ENCODE peak calls at places on chromosomes 7 and 10, in five cellular contexts. O is hepatocyte, E is HCT116, H is neural progenitor cell, N is GM23248. I is an unnamed sample.
A peak's percentile ranks its signal among the peaks of the same experiment; 100 is the strongest.

GRCh38 chr10:525565-526315 is 163.7 kb downstream of the DIP2C start:
- DNase-seq in O (no peak), N (peak; percentile 63), H (no peak), E (no peak), I (peak; percentile 3)

GRCh38 chr10:43899224-43899959 is 250.7 kb upstream of the ZNF32 start:
- DNase-seq in H (no peak), O (no peak), N (peak; percentile 40), E (no peak), I (no peak)

GRCh38 chr7:42189535-42189934 is 47.5 kb downstream of the GLI3 start:
- DNase-seq in N (peak; percentile 61), O (no peak), E (no peak), H (no peak), I (peak; percentile 26)

GRCh38 chr10:120632936-120633335 is 175.9 kb downstream of the PLPP4 start:
- DNase-seq in N (no peak), H (no peak), O (no peak), E (no peak), I (no peak)

GRCh38 chr10:119448579-119449209 is 93.8 kb downstream of the RGS10 start:
- DNase-seq in E (no peak), H (no peak), O (no peak), N (no peak), I (no peak)

GRCh38 chr7:102205915-102206314 is 80.8 kb upstream of the SH2B2 start:
- DNase-seq in E (no peak), N (no peak), O (no peak), H (no peak), I (no peak)

GRCh38 chr10:14812271-14812670 is 25.6 kb downstream of the CDNF start:
- DNase-seq in N (no peak), H (peak; percentile 2), O (no peak), E (no peak), I (no peak)

GRCh38 chr10:64732372-64732715 is 1211.1 kb downstream of the REEP3 start:
- DNase-seq in N (no peak), O (no peak), E (no peak), H (no peak), I (no peak)

GRCh38 chr7:72538856-72539255 is 126.7 kb upstream of the CALN1 start:
- DNase-seq in H (no peak), E (peak; percentile 10), N (no peak), O (no peak), I (no peak)

GRCh38 chr7:7114575-7115291 is 67.6 kb upstream of the C1GALT1 start:
- DNase-seq in O (peak; percentile 30), N (no peak), E (no peak), H (no peak), I (peak; percentile 73)

GRCh38 chr10:52621635-52622079 is 150.9 kb downstream of the MBL2 start:
- DNase-seq in H (no peak), N (peak; percentile 71), O (no peak), E (no peak), I (no peak)

GRCh38 chr10:30455816-30456215 is 21.8 kb downstream of the MAP3K8 start:
- DNase-seq in N (no peak), H (no peak), E (no peak), O (no peak), I (no peak)

GRCh38 chr7:47147213-47147631 is 434.7 kb downstream of the TNS3 start:
- DNase-seq in H (no peak), O (peak; percentile 12), E (no peak), N (no peak), I (no peak)

GRCh38 chr10:84368828-84369227 is 40.4 kb downstream of the CCSER2 start:
- DNase-seq in E (no peak), H (no peak), N (no peak), O (no peak), I (no peak)

GRCh38 chr10:24229909-24230308 is 21.0 kb downstream of the KIAA1217 start:
- DNase-seq in O (no peak), N (no peak), H (no peak), E (no peak), I (no peak)

GRCh38 chr10:13518076-13518692 is 10.6 kb downstream of the BEND7 start:
- DNase-seq in N (no peak), E (no peak), H (peak; percentile 62), O (peak; percentile 56), I (no peak)

GRCh38 chr10:19498348-19499290 is 317.6 kb upstream of the PLXDC2 start:
- DNase-seq in N (peak; percentile 65), H (no peak), E (no peak), O (no peak), I (peak; percentile 16)

GRCh38 chr7:34060548-34060947 is 155.2 kb downstream of the BMPER start:
- DNase-seq in N (peak; percentile 88), O (no peak), E (no peak), H (no peak), I (no peak)

GRCh38 chr10:98407017-98407743 is 7.8 kb downstream of the PYROXD2 start:
- DNase-seq in E (no peak), N (no peak), O (no peak), H (no peak), I (no peak)

GRCh38 chr10:96863922-96864543 is 31.9 kb downstream of the LCOR start:
- DNase-seq in H (no peak), E (peak; percentile 65), O (peak; percentile 58), N (peak; percentile 73), I (peak; percentile 84)

GRCh38 chr7:148395292-148395691 is 195.3 kb upstream of the C7orf33 start:
- DNase-seq in O (no peak), H (no peak), N (no peak), E (no peak), I (no peak)

GRCh38 chr10:60384708-60385398 is 4.8 kb downstream of the ANK3 start:
- DNase-seq in E (peak; percentile 63), N (peak; percentile 96), H (no peak), O (no peak), I (peak; percentile 100)

DNA sequence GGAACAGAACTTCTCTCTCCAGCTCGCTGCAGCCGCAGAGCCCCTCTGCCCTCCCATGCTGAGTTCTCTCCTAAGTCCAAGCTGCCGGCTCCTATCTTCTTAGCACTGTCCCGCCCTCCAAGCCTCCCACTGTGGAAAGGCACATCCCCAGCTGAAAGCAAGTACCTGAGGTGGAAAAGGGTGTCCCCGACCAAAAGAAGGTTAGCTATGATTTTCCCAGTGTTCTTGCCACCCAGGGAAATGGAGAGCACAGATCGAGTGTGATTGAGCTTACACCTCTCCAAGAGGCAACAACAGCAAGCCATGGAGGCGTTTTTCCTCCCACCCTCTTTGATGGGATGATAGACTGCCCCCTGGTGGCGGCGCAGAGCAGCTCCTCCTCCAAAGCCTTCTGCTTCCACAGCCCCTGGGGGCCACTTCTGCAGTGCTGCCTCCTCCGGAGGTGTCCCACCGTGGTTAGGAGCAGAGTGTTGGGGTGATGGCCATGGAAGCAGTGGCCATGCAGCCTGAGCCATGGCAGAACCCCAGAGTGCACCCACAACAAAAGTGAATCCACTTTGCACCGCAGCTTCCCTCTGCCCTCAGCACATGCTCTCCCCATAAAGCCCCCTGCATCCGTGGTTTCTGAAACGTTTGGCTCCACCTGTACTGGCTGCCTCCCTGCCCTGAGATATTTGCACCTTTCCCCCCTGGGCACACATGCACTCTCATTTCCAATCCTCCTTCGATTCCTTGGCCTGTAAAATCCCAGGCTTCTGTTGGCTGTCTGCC is 143.1 kb upstream of the STK17A start:
- DNase-seq in N (peak; percentile 69), H (peak; percentile 82), E (peak; percentile 38), O (peak; percentile 77), I (peak; percentile 68)
- H2AFZ ChIP-seq in N (no peak overlapping the region), H (peak overlapping the region; percentile 76), E (no peak overlapping the region), O (no peak overlapping the region), I (peak overlapping the region; percentile 64)

GRCh38 chr10:21530168-21530567 is 3.9 kb upstream of the MLLT10 start:
- DNase-seq in E (no peak), H (no peak), O (no peak), N (no peak), I (no peak)

GRCh38 chr10:21529236-21529910 is 3.9 kb upstream of the SKIDA1 start:
- DNase-seq in E (no peak), O (no peak), N (no peak), H (no peak), I (no peak)

GRCh38 chr10:21527634-21528451 is 2.4 kb upstream of the SKIDA1 start:
- DNase-seq in O (no peak), N (peak; percentile 64), H (no peak), E (no peak), I (peak; percentile 31)

GRCh38 chr10:21526952-21527633 is 1.6 kb upstream of the SKIDA1 start:
- DNase-seq in N (peak; percentile 84), H (peak; percentile 80), O (peak; percentile 77), E (no peak), I (peak; percentile 55)

DNA sequence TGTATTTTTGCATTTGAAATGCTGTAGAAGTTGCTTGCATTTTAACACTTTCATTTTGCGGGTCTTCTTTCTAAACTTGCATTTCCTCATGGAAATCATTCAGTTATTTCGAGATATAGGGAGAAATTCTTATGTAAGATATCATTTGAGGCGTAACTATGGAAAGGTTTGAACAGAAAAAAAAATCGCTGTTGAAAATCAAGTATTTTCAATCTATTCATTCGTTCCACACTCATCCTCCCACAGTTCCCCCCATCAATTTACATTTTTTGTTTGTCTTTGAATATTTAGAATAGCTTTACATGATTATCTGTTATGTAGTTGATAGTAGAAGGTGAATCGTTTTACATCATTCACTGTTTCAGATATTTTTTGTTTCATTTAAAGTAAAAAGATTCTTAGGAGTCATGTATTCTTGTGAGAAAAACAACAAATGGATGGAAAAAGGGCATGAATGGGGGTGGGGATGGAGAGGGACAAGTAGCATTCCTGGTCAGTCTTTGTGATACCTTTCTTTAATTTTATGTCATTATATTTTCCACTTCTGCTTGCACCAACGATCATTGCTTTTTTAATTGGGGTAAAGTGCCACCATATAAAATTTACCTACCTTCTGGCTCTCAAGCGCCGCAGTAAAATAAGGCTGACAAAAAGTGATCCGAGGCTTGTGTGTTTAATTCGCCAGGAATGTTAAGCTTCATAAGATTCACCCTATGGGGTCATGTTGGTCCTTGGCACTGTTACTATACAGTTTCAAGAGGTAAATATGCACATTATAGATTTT is 3.2 kb upstream of the SKIDA1 start:
- DNase-seq in H (peak; percentile 76), N (no peak), E (no peak), O (no peak), I (no peak)
- H3K4me1 ChIP-seq in H (peaks cover 47% of the 10 kb centered on the region), N (peaks cover 23% of the 10 kb centered on the region), E (peaks cover 25% of the 10 kb centered on the region), O (peaks cover 8% of the 10 kb centered on the region), I (peaks cover 25% of the 10 kb centered on the region)

GRCh38 chr7:450741-451140 is 68.9 kb downstream of the PDGFA start:
- DNase-seq in N (no peak), H (no peak), E (no peak), O (no peak), I (no peak)
- TF ChIP-seq EZH2phosphoT487 in N (no peak), H (no peak), E (no peak), O (no peak), I (no peak)

GRCh38 chr10:32961343-32961891 is 3.4 kb upstream of the ITGB1 start:
- DNase-seq in E (no peak), O (no peak), H (no peak), N (no peak), I (no peak)

GRCh38 chr10:32957341-32958084 is 517 bp downstream of the ITGB1 start:
- DNase-seq in O (peak; percentile 77), N (peak; percentile 80), H (peak; percentile 79), E (no peak), I (peak; percentile 48)

GRCh38 chr10:32958085-32958991 is at the start of gene ITGB1:
- DNase-seq in N (peak; percentile 99), E (peak; percentile 83), H (peak; percentile 98), O (peak; percentile 99), I (peak; percentile 100)

GRCh38 chr10:32960022-32960421 is 2.0 kb upstream of the ITGB1 start:
- DNase-seq in N (no peak), E (no peak), O (no peak), H (no peak), I (peak; percentile 44)

GRCh38 chr10:32958992-32959703 is 1.1 kb upstream of the ITGB1 start:
- DNase-seq in E (no peak), N (peak; percentile 43), H (no peak), O (no peak), I (peak; percentile 46)
- H2AFZ ChIP-seq in E (no peak overlapping the region), N (peak overlapping the region; percentile 55), H (peak overlapping the region; percentile 5), O (peak overlapping the region; percentile 70), I (peak overlapping the region; percentile 71)